ENCODE peak calls at places on chromosomes 6 and 20, in four cellular contexts. E is GM20000, F is Calu3, O is B cell. H is an unnamed sample.

GRCh38 chr6:28940294-28940858 is 16.6 kb upstream of the TRIM27 start:
- DNase-seq in E (no peak), F (peak), O (no peak), H (no peak)

GRCh38 chr6:97085772-97086171 is 161.2 kb downstream of the KLHL32 start:
- DNase-seq in E (no peak), F (no peak), O (no peak), H (no peak)

GRCh38 chr6:123803456-123803861 is 206 bp upstream of the NKAIN2 start:
- DNase-seq in E (peak), F (no peak), O (peak), H (no peak)

GRCh38 chr20:8867346-8867745 is 201.5 kb upstream of the PLCB4 start:
- DNase-seq in E (no peak), F (peak), O (no peak), H (no peak)

GRCh38 chr6:12990162-12990561 is 273.6 kb downstream of the PHACTR1 start:
- DNase-seq in E (no peak), F (no peak), O (no peak), H (no peak)

GRCh38 chr20:22944936-22945335 is 90.2 kb upstream of the SSTR4 start:
- DNase-seq in E (no peak), F (no peak), O (no peak), H (no peak)

GRCh38 chr6:67766061-67766460 is 869.0 kb upstream of the ADGRB3 start:
- DNase-seq in E (no peak), F (no peak), O (no peak), H (no peak)

GRCh38 chr6:37160922-37161778 is 8.8 kb upstream of the PIM1 start:
- DNase-seq in E (no peak), F (no peak), O (peak), H (no peak)

GRCh38 chr6:1724124-1724523 is 114.4 kb downstream of the FOXC1 start:
- DNase-seq in E (no peak), F (peak), O (no peak), H (no peak)

GRCh38 chr6:7324520-7324919 is 11.5 kb upstream of the SSR1 start:
- DNase-seq in E (peak), F (no peak), O (peak), H (no peak)

GRCh38 chr6:107718341-107718740 is 105.8 kb downstream of the SCML4 start:
- DNase-seq in E (no peak), F (no peak), O (no peak), H (no peak)

GRCh38 chr20:22619272-22619671 is 34.9 kb upstream of the FOXA2 start:
- DNase-seq in E (no peak), F (no peak), O (no peak), H (no peak)

GRCh38 chr20:64063389-64064144 is 569 bp downstream of the TCEA2 start:
- DNase-seq in E (no peak), F (peak), O (no peak), H (no peak)

GRCh38 chr20:45827030-45827652 is at the start of gene TNNC2:
- DNase-seq in E (no peak), F (no peak), O (no peak), H (no peak)

GRCh38 chr6:145427232-145427631 is 308.1 kb downstream of the EPM2A start:
- DNase-seq in E (no peak), F (no peak), O (no peak), H (no peak)

GRCh38 chr20:444117-444516 is 18.2 kb downstream of the TBC1D20 start:
- DNase-seq in E (no peak), F (no peak), O (no peak), H (no peak)

GRCh38 chr6:169810066-169810989 is 58.9 kb downstream of the ERMARD start:
- DNase-seq in E (no peak), F (peak), O (no peak), H (no peak)

GRCh38 chr20:11891827-11892521 is 25.7 kb upstream of the BTBD3 start:
- DNase-seq in E (peak), F (peak), O (peak), H (no peak)

GRCh38 chr20:56690531-56691175 is 61.5 kb downstream of the TFAP2C start:
- DNase-seq in E (no peak), F (peak), O (no peak), H (no peak)

GRCh38 chr6:149273318-149273717 is 44.2 kb upstream of the TAB2 start:
- DNase-seq in E (no peak), F (no peak), O (no peak), H (no peak)

GRCh38 chr6:39731565-39731964 is 6.4 kb upstream of the KIF6 start:
- DNase-seq in E (no peak), F (no peak), O (no peak), H (no peak)

GRCh38 chr20:12677925-12678324 is 330.8 kb upstream of the SPTLC3 start:
- DNase-seq in E (no peak), F (no peak), O (no peak), H (no peak)

GRCh38 chr6:27684264-27685211 is 211.6 kb upstream of the ZNF184 start:
- DNase-seq in E (peak), F (peak), O (no peak), H (no peak)

GRCh38 chr20:37354210-37355195 is 8.6 kb downstream of the SRC start:
- DNase-seq in E (no peak), F (no peak), O (peak), H (no peak)

GRCh38 chr6:20876016-20876415 is 341.8 kb downstream of the CDKAL1 start:
- DNase-seq in E (no peak), F (peak), O (no peak), H (peak)

GRCh38 chr6:63305278-63305677 is 14.5 kb downstream of the LGSN start:
- DNase-seq in E (no peak), F (no peak), O (no peak), H (no peak)

GRCh38 chr6:112478036-112478435 is 130.9 kb downstream of the RFPL4B start:
- DNase-seq in E (no peak), F (no peak), O (no peak), H (no peak)

GRCh38 chr6:96898241-96898851 is 655 bp upstream of the NDUFAF4 start:
- DNase-seq in E (no peak), F (peak), O (no peak), H (no peak)

GRCh38 chr6:3664641-3665041 is 86.9 kb downstream of the PXDC1 start:
- DNase-seq in E (no peak), F (no peak), O (no peak), H (no peak)

DNA sequence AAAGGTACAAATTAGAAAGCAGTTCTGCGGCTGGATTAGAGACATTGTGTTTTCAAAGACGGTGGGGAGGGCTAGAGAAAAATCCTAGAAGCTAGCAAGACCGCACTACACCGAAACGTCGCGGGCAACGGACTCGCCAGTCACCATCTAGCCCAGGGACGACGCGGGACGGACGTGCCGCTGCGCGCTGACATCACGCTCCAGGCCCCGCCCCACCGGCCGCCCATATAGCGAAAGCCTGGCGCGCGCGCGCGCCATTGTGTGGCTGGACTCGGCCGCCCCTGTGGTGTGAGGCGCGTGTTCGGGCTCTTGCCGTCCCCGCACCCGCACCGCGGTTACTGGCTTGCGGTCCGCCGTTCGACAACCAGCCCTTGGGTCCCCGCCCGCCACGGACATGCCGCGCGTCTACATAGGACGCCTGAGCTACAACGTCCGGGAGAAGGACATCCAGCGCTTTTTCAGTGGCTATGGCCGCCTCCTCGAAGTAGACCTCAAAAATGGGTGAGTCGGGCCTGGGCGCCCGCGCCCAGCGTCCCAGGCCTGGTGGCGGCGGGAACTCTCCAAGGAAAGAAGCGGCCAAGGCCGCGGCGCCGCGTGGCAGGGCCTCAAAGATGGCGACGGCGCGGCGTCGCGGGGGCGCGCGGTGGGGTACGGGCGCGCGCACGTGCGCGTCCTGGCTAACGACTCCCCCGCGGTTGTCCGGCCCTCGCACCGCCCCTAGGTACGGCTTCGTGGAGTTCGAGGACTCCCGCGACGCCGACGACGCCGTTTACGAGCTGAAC is at the start of gene SRSF6:
- DNase-seq in E (peak), F (peak), O (peak), H (peak)
- TF ChIP-seq CTCF in E (no peak), F (no peak), O (no peak), H (no peak)

GRCh38 chr6:138321934-138322333 is 55.8 kb upstream of the SMIM28 start:
- DNase-seq in E (no peak), F (no peak), O (no peak), H (no peak)

GRCh38 chr6:138318741-138319375 is 58.8 kb upstream of the SMIM28 start:
- DNase-seq in E (no peak), F (no peak), O (no peak), H (no peak)

GRCh38 chr6:138328210-138328609 is 49.5 kb upstream of the SMIM28 start:
- DNase-seq in E (no peak), F (no peak), O (no peak), H (no peak)

GRCh38 chr6:138323821-138324220 is 53.9 kb upstream of the SMIM28 start:
- DNase-seq in E (no peak), F (no peak), O (no peak), H (no peak)
- TF ChIP-seq CTCF in E (no peak), F (no peak), O (no peak), H (no peak)

DNA sequence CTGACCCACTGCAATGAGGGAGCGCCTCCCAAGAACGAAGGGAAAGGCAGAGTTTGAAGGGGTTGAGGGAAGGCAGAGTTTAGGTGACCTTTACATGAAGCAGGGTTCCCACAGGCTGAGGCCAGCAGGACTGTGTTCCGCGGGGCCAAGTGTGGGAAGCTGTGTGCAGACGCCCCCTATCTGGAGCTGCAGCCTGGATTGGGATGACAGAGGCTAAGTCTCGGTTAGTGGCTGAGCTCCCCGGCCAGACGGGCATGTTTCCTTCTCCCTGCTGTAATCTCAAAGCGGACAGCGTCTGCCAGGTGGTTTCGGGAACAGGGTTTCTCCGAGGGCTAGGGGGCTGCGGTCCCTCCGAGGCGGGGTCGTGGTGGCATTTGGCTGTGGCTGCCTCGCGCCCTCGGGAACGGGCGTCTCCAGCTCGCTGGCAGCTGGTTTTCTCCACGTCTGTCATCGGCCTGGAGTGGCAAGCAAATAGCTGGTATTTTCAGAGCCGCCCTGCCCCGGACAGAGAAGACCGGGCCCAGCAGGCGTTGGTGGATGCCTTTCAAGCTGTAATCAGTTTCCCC is 702 bp upstream of the PYGB start:
- DNase-seq in E (peak), F (peak), O (peak), H (no peak)
- TF ChIP-seq CTCF in E (no peak), F (no peak), O (no peak), H (peak)

GRCh38 chr6:111211411-111212030 is 124.2 kb downstream of the SLC16A10 start:
- DNase-seq in E (no peak), F (no peak), O (no peak), H (no peak)

GRCh38 chr6:111207141-111207858 is 120.0 kb downstream of the SLC16A10 start:
- DNase-seq in E (no peak), F (no peak), O (no peak), H (no peak)

GRCh38 chr6:111208928-111209327 is 121.6 kb downstream of the SLC16A10 start:
- DNase-seq in E (no peak), F (no peak), O (no peak), H (no peak)

GRCh38 chr6:111212625-111213024 is 125.3 kb downstream of the SLC16A10 start:
- DNase-seq in E (no peak), F (no peak), O (no peak), H (no peak)

GRCh38 chr6:111210074-111210729 is 122.9 kb downstream of the SLC16A10 start:
- DNase-seq in E (peak), F (peak), O (peak), H (no peak)
- TF ChIP-seq CTCF in E (peak), F (peak), O (peak), H (peak)

GRCh38 chr20:62208805-62209755 is 11.0 kb downstream of the HRH3 start:
- DNase-seq in E (no peak), F (peak), O (no peak), H (no peak)
- TF ChIP-seq CTCF in E (no peak), F (peak), O (no peak), H (no peak)

DNA sequence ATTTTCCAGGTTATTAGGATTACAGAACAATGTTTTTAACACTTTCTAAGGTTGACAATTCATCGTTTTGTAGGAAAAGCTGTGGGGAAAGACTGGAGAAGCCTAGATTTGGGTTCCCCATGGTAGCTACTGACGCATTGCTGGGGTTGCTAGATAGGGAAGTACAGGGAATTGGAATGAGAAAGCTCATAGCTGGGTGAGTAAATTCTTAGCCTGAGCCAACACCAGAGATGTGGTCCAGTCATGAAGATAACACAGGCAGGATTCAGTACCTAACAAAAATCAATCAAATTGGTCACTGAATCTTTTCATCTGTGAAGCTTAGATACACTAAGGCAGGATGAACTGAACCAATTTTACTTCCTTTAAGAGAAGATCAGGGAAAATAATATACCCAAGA is 35.7 kb downstream of the RIN2 start:
- DNase-seq in E (no peak), F (no peak), O (no peak), H (no peak)
- TF ChIP-seq CTCF in E (no peak), F (no peak), O (no peak), H (no peak)

DNA sequence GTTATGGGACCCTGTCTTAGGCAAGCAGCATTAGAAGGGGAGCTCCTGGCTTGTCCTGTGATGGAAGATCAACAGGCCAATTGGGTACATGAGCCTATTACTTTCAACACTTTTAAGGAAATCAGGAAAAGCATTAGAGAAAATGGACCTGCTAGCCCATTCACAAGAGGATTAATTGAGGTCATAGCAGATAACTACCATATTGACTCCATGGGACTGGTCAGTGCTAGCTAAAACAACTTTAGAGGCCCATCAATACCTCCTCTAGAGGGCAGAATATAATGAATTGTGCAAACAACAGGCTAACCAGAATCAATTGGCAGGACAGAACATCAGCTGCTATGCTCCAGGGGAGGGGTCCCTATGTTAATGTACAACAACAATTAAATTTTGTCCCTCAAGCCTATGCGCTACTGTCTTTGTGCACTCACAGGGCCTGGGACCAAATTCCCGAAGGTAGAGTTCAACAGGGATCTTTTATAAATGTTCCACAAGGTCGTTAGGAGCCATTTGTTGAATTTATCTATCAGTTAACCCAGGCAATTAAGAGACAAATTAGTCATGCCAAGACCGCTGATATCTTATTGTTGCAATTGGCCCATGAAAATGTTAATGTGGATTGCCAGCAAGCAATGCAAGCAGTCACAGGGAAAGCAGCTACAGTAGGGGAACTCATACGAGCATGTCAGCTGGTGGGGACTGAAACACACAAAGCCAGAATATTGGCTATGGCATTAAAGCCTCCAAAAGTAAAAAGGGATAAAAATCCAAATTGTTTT is 106.6 kb upstream of the BTN3A2 start:
- DNase-seq in E (no peak), F (no peak), O (no peak), H (no peak)
- TF ChIP-seq CTCF in E (peak), F (no peak), O (no peak), H (no peak)

GRCh38 chr6:111032493-111033140 is 50.8 kb downstream of the RPF2 start:
- DNase-seq in E (no peak), F (no peak), O (no peak), H (no peak)
- TF ChIP-seq CTCF in E (no peak), F (no peak), O (no peak), H (no peak)

GRCh38 chr6:82783587-82784253 is 281.9 kb downstream of the UBE3D start:
- DNase-seq in E (no peak), F (no peak), O (no peak), H (no peak)
- TF ChIP-seq CTCF in E (no peak), F (no peak), O (no peak), H (no peak)